ENCODE peak calls at places on chromosomes 4 and X, in six cellular contexts. One of them, this sample, is unnamed.

GRCh38 chr4:188941524-188942109 is 802.4 kb downstream of the TRIML1 start:
- DNase-seq in body of pancreas: no peak
- DNase-seq in heart left ventricle: no peak
- DNase-seq in right lobe of liver: no peak
- DNase-seq in HFF-Myc: peak
- DNase-seq in astrocyte: peak
- DNase-seq in this sample: no peak

GRCh38 chr4:105135746-105136145 is 10.9 kb upstream of the TET2 start:
- DNase-seq in astrocyte: no peak
- DNase-seq in HFF-Myc: no peak
- DNase-seq in heart left ventricle: no peak
- DNase-seq in right lobe of liver: no peak
- DNase-seq in body of pancreas: no peak
- DNase-seq in this sample: peak

GRCh38 chr4:119682080-119682479 is 53.5 kb upstream of the PDE5A start:
- DNase-seq in astrocyte: no peak
- DNase-seq in body of pancreas: no peak
- DNase-seq in right lobe of liver: no peak
- DNase-seq in HFF-Myc: no peak
- DNase-seq in heart left ventricle: no peak
- DNase-seq in this sample: no peak

GRCh38 chrX:276588-277171 is 4.5 kb upstream of the PLCXD1 start:
- DNase-seq in heart left ventricle: peak
- DNase-seq in HFF-Myc: no peak
- DNase-seq in right lobe of liver: peak
- DNase-seq in body of pancreas: peak
- DNase-seq in astrocyte: peak
- DNase-seq in this sample: no peak

GRCh38 chrX:101918746-101919145 is 13.1 kb downstream of the ZMAT1 start:
- DNase-seq in HFF-Myc: no peak
- DNase-seq in astrocyte: no peak
- DNase-seq in heart left ventricle: no peak
- DNase-seq in body of pancreas: no peak
- DNase-seq in right lobe of liver: no peak
- DNase-seq in this sample: no peak

GRCh38 chrX:47562615-47563243 is 1.7 kb downstream of the ARAF start:
- DNase-seq in right lobe of liver: no peak
- DNase-seq in body of pancreas: no peak
- DNase-seq in heart left ventricle: no peak
- DNase-seq in HFF-Myc: no peak
- DNase-seq in astrocyte: no peak
- DNase-seq in this sample: peak

GRCh38 chr4:28146191-28146590 is 1285.5 kb downstream of the STIM2 start:
- DNase-seq in heart left ventricle: no peak
- DNase-seq in HFF-Myc: no peak
- DNase-seq in body of pancreas: no peak
- DNase-seq in astrocyte: no peak
- DNase-seq in right lobe of liver: no peak
- DNase-seq in this sample: no peak

GRCh38 chrX:6941041-6941440 is 206.5 kb upstream of the STS start:
- DNase-seq in heart left ventricle: no peak
- DNase-seq in right lobe of liver: no peak
- DNase-seq in body of pancreas: no peak
- DNase-seq in HFF-Myc: no peak
- DNase-seq in astrocyte: no peak
- DNase-seq in this sample: no peak

GRCh38 chrX:119758682-119759332 is 419 bp downstream of the SOWAHD start:
- DNase-seq in heart left ventricle: peak
- DNase-seq in HFF-Myc: no peak
- DNase-seq in right lobe of liver: no peak
- DNase-seq in astrocyte: no peak
- DNase-seq in body of pancreas: peak
- DNase-seq in this sample: no peak

GRCh38 chr4:70925899-70926635 is 23.9 kb downstream of the MOB1B start:
- DNase-seq in heart left ventricle: no peak
- DNase-seq in right lobe of liver: no peak
- DNase-seq in body of pancreas: no peak
- DNase-seq in astrocyte: no peak
- DNase-seq in HFF-Myc: no peak
- DNase-seq in this sample: no peak

GRCh38 chr4:84879651-84880200 is 86.8 kb downstream of the WDFY3 start:
- DNase-seq in heart left ventricle: no peak
- DNase-seq in right lobe of liver: no peak
- DNase-seq in body of pancreas: no peak
- DNase-seq in astrocyte: peak
- DNase-seq in HFF-Myc: no peak
- DNase-seq in this sample: no peak

GRCh38 chr4:169037491-169037890 is 27.4 kb upstream of the CBR4 start:
- DNase-seq in astrocyte: no peak
- DNase-seq in heart left ventricle: no peak
- DNase-seq in body of pancreas: no peak
- DNase-seq in right lobe of liver: no peak
- DNase-seq in HFF-Myc: no peak
- DNase-seq in this sample: no peak

GRCh38 chr4:132540268-132540667 is 608.8 kb upstream of the PCDH10 start:
- DNase-seq in HFF-Myc: no peak
- DNase-seq in heart left ventricle: no peak
- DNase-seq in body of pancreas: no peak
- DNase-seq in right lobe of liver: no peak
- DNase-seq in astrocyte: no peak
- DNase-seq in this sample: no peak

GRCh38 chr4:172168888-172169287 is 355.7 kb downstream of the GALNTL6 start:
- DNase-seq in body of pancreas: no peak
- DNase-seq in HFF-Myc: no peak
- DNase-seq in right lobe of liver: no peak
- DNase-seq in heart left ventricle: no peak
- DNase-seq in astrocyte: no peak
- DNase-seq in this sample: no peak

GRCh38 chr4:113760094-113760851 is 1.3 kb downstream of the CAMK2D start:
- DNase-seq in right lobe of liver: peak
- DNase-seq in HFF-Myc: no peak
- DNase-seq in body of pancreas: peak
- DNase-seq in heart left ventricle: peak
- DNase-seq in astrocyte: peak
- DNase-seq in this sample: no peak

GRCh38 chr4:11628093-11628725 is 199.5 kb upstream of the HS3ST1 start:
- DNase-seq in heart left ventricle: no peak
- DNase-seq in body of pancreas: no peak
- DNase-seq in astrocyte: peak
- DNase-seq in right lobe of liver: no peak
- DNase-seq in HFF-Myc: no peak
- DNase-seq in this sample: no peak

GRCh38 chrX:2614911-2615310 is 76.2 kb upstream of the CD99 start:
- DNase-seq in right lobe of liver: no peak
- DNase-seq in heart left ventricle: no peak
- DNase-seq in astrocyte: peak
- DNase-seq in body of pancreas: no peak
- DNase-seq in HFF-Myc: peak
- DNase-seq in this sample: no peak
- H3K4me3 ChIP-seq in right lobe of liver: no peak
- H3K4me3 ChIP-seq in heart left ventricle: no peak
- H3K4me3 ChIP-seq in astrocyte: no peak
- H3K4me3 ChIP-seq in body of pancreas: no peak
- H3K4me3 ChIP-seq in HFF-Myc: no peak
- H3K4me3 ChIP-seq in this sample: no peak

GRCh38 chrX:123223409-123223808 is 39.3 kb downstream of the GRIA3 start:
- DNase-seq in right lobe of liver: no peak
- DNase-seq in astrocyte: no peak
- DNase-seq in body of pancreas: no peak
- DNase-seq in heart left ventricle: no peak
- DNase-seq in HFF-Myc: no peak
- DNase-seq in this sample: no peak
- H3K4me3 ChIP-seq in right lobe of liver: no peak
- H3K4me3 ChIP-seq in astrocyte: no peak
- H3K4me3 ChIP-seq in body of pancreas: no peak
- H3K4me3 ChIP-seq in heart left ventricle: no peak
- H3K4me3 ChIP-seq in HFF-Myc: no peak
- H3K4me3 ChIP-seq in this sample: no peak

GRCh38 chr4:5237086-5237485 is 185.8 kb downstream of the STK32B start:
- DNase-seq in astrocyte: no peak
- DNase-seq in HFF-Myc: no peak
- DNase-seq in right lobe of liver: no peak
- DNase-seq in body of pancreas: no peak
- DNase-seq in heart left ventricle: no peak
- DNase-seq in this sample: no peak
- H3K4me3 ChIP-seq in astrocyte: no peak
- H3K4me3 ChIP-seq in HFF-Myc: no peak
- H3K4me3 ChIP-seq in right lobe of liver: no peak
- H3K4me3 ChIP-seq in body of pancreas: no peak
- H3K4me3 ChIP-seq in heart left ventricle: no peak
- H3K4me3 ChIP-seq in this sample: no peak

GRCh38 chrX:67544871-67545771 is 1.3 kb downstream of the AR start:
- DNase-seq in body of pancreas: peak
- DNase-seq in heart left ventricle: peak
- DNase-seq in astrocyte: peak
- DNase-seq in right lobe of liver: peak
- DNase-seq in HFF-Myc: no peak
- DNase-seq in this sample: no peak
- H3K4me3 ChIP-seq in body of pancreas: no peak
- H3K4me3 ChIP-seq in heart left ventricle: peak
- H3K4me3 ChIP-seq in astrocyte: peak
- H3K4me3 ChIP-seq in right lobe of liver: peak
- H3K4me3 ChIP-seq in HFF-Myc: peak
- H3K4me3 ChIP-seq in this sample: no peak

DNA sequence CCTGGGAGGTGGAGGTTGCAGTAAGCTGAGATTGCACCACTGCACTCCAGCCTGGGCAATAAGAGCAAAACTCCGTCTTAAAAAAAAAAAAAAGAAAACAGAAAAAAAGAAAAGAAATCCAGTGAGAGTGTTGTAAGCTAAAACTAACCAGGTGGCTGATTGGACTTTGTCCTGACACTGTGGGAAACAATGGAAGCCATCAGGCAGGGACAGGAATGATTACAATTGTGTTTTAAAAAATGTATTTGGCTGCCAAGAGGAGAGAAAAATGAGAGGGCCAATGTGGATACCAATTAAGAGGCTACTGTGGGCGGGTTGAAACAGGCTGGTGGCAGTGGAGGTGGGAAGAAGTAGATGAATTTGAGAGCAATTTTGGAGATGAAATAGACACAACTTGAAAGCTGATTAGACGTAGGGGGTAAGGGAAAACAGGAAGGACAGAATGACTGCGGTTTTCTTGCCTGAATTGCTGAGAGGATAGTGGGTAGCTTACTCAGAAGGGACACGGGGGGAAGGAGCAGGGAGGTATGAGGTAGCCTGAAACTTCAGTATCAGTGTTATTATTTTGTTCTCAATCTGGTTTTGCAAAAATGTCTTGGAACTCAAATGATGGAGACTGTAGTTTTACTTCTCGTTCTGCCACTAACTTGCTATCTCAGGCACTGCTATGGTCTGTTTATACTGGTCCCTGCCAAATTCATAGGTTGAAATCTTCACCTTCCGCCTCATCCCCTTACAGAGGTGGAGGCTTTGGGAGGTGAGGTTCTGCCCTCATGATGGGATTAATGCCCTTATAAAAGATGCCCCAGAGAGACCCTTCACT is 45.6 kb upstream of the CHRNA9 start:
- DNase-seq in body of pancreas: no peak
- DNase-seq in heart left ventricle: no peak
- DNase-seq in HFF-Myc: no peak
- DNase-seq in astrocyte: peak
- DNase-seq in right lobe of liver: no peak
- DNase-seq in this sample: no peak
- H3K4me3 ChIP-seq in body of pancreas: no peak
- H3K4me3 ChIP-seq in heart left ventricle: no peak
- H3K4me3 ChIP-seq in HFF-Myc: no peak
- H3K4me3 ChIP-seq in astrocyte: no peak
- H3K4me3 ChIP-seq in right lobe of liver: no peak
- H3K4me3 ChIP-seq in this sample: no peak

GRCh38 chrX:40154229-40154852 is 56.6 kb upstream of the BCOR start:
- DNase-seq in HFF-Myc: no peak
- DNase-seq in right lobe of liver: peak
- DNase-seq in heart left ventricle: peak
- DNase-seq in body of pancreas: no peak
- DNase-seq in astrocyte: no peak
- DNase-seq in this sample: no peak
- H3K4me3 ChIP-seq in HFF-Myc: peak
- H3K4me3 ChIP-seq in right lobe of liver: peak
- H3K4me3 ChIP-seq in heart left ventricle: peak
- H3K4me3 ChIP-seq in body of pancreas: no peak
- H3K4me3 ChIP-seq in astrocyte: peak
- H3K4me3 ChIP-seq in this sample: peak

This sample was measured in Jurkat, Clone E6-1.